ENCODE peak calls at places on chromosome 15, in ten cellular contexts. H, W, I, O, B, T, V, K, J and Z are unnamed samples.

GRCh38 chr15:90598053-90598577 is 68.4 kb downstream of the CRTC3 start:
- DNase-seq in I (no peak), B (no peak), W (no peak), H (peak), K (no peak), O (no peak), V (peak), T (peak), J (no peak), Z (no peak)

GRCh38 chr15:53833134-53833624 is 73.7 kb upstream of the WDR72 start:
- DNase-seq in O (no peak), K (no peak), B (no peak), T (no peak), I (no peak), H (no peak), W (no peak), V (peak), J (no peak), Z (no peak)

GRCh38 chr15:95522533-95522932 is 808.0 kb upstream of the NR2F2 start:
- DNase-seq in W (no peak), I (no peak), V (no peak), H (no peak), J (no peak), B (no peak), T (no peak), O (no peak), K (no peak), Z (peak)

GRCh38 chr15:24761704-24762302 is 86.2 kb downstream of the NPAP1 start:
- DNase-seq in W (no peak), T (no peak), K (no peak), I (no peak), V (no peak), H (no peak), B (no peak), J (peak), O (peak), Z (peak)

GRCh38 chr15:91306155-91306554 is 206.1 kb downstream of the SV2B start:
- DNase-seq in T (no peak), B (no peak), J (no peak), O (no peak), H (no peak), I (no peak), W (no peak), K (no peak), V (no peak), Z (no peak)

GRCh38 chr15:96535148-96535547 is 204.6 kb downstream of the NR2F2 start:
- DNase-seq in I (no peak), W (no peak), K (no peak), O (no peak), T (no peak), V (no peak), J (no peak), H (no peak), B (no peak), Z (no peak)

GRCh38 chr15:75231836-75232235 is 26.3 kb upstream of the GOLGA6C start:
- DNase-seq in H (no peak), I (no peak), W (no peak), T (no peak), O (no peak), J (no peak), K (no peak), V (no peak), B (no peak), Z (no peak)

GRCh38 chr15:31222769-31223345 is 103.8 kb upstream of the KLF13 start:
- DNase-seq in J (no peak), B (no peak), T (no peak), H (no peak), K (no peak), W (no peak), I (no peak), V (no peak), O (no peak), Z (no peak)

GRCh38 chr15:35252351-35252865 is 167.3 kb upstream of the NANOGP8 start:
- DNase-seq in H (peak), K (no peak), V (no peak), W (no peak), B (no peak), J (no peak), T (no peak), I (no peak), O (no peak), Z (no peak)

GRCh38 chr15:63233667-63234419 is 43.6 kb upstream of the APH1B start:
- DNase-seq in B (no peak), T (no peak), V (no peak), H (no peak), W (no peak), I (no peak), J (no peak), O (peak), K (no peak), Z (peak)

GRCh38 chr15:66072616-66073361 is 180.8 kb downstream of the MEGF11 start:
- DNase-seq in V (no peak), W (no peak), H (no peak), I (no peak), T (no peak), B (no peak), O (peak), J (no peak), K (no peak), Z (no peak)

GRCh38 chr15:86063328-86064180 is 16.1 kb upstream of the AGBL1 start:
- DNase-seq in H (no peak), B (no peak), T (no peak), I (no peak), K (no peak), O (no peak), V (no peak), W (no peak), J (no peak), Z (no peak)

GRCh38 chr15:48447058-48447457 is 115.8 kb downstream of the DUT start:
- DNase-seq in H (no peak), K (no peak), B (no peak), I (no peak), O (no peak), W (no peak), T (no peak), V (no peak), J (no peak), Z (no peak)

GRCh38 chr15:96860746-96861145 is 530.2 kb downstream of the NR2F2 start:
- DNase-seq in J (no peak), T (no peak), O (no peak), V (no peak), I (no peak), W (no peak), K (no peak), B (no peak), H (no peak), Z (no peak)

GRCh38 chr15:98292442-98293240 is 332.1 kb downstream of the ARRDC4 start:
- DNase-seq in K (no peak), O (peak), W (no peak), I (peak), B (no peak), J (peak), H (peak), T (peak), V (no peak), Z (peak)

GRCh38 chr15:74870496-74871213 is 2.5 kb downstream of the SCAMP2 start:
- DNase-seq in J (no peak), H (no peak), I (no peak), W (no peak), B (no peak), V (no peak), K (no peak), O (no peak), T (no peak), Z (no peak)

GRCh38 chr15:90872481-90873184 is 4.2 kb downstream of the FURIN start:
- DNase-seq in V (peak), K (no peak), H (no peak), O (peak), I (no peak), W (no peak), T (peak), J (no peak), B (no peak), Z (peak)

GRCh38 chr15:42332331-42332730 is 27.0 kb upstream of the CAPN3 start:
- DNase-seq in H (no peak), I (no peak), B (no peak), J (no peak), W (no peak), T (no peak), V (no peak), K (no peak), O (no peak), Z (peak)

GRCh38 chr15:31782951-31783350 is 247.4 kb upstream of the CHRNA7 start:
- DNase-seq in V (no peak), T (no peak), K (no peak), W (no peak), J (no peak), B (no peak), I (no peak), O (no peak), H (no peak), Z (no peak)

GRCh38 chr15:92495468-92495867 is 101.8 kb downstream of the ST8SIA2 start:
- DNase-seq in T (no peak), B (no peak), K (no peak), J (no peak), W (no peak), I (no peak), O (peak), V (no peak), H (no peak), Z (no peak)

GRCh38 chr15:62883938-62884479 is 158.5 kb upstream of the TPM1 start:
- DNase-seq in B (no peak), H (no peak), O (peak), T (no peak), K (no peak), V (peak), I (no peak), J (no peak), W (no peak), Z (peak)

GRCh38 chr15:85730001-85730820 is 64.5 kb downstream of the KLHL25 start:
- DNase-seq in O (peak), W (peak), H (peak), K (no peak), J (peak), B (peak), T (no peak), V (no peak), I (no peak), Z (peak)

GRCh38 chr15:69576035-69576526 is 123.5 kb downstream of the RPLP1 start:
- DNase-seq in J (peak), K (no peak), O (peak), I (peak), V (no peak), B (peak), W (peak), H (no peak), T (no peak), Z (peak)

GRCh38 chr15:34297059-34297458 is 40.5 kb downstream of the SLC12A6 start:
- DNase-seq in T (no peak), V (no peak), B (no peak), K (no peak), W (no peak), I (no peak), O (no peak), H (no peak), J (no peak), Z (peak)